ENCODE peak calls at places on chromosomes 13 and 19, in ten cellular contexts. Y, Z, B, P, I, A, N, F, W and X are unnamed samples.

GRCh38 chr13:104315606-104316005 is 1249.4 kb upstream of the SLC10A2 start:
- DNase-seq in Y (no peak), Z (no peak), B (no peak), P (peak), I (no peak), A (no peak), N (peak), F (no peak), W (no peak), X (no peak)

GRCh38 chr19:48671456-48671995 is 1.3 kb downstream of the NTN5 start:
- DNase-seq in Y (no peak), Z (no peak), B (no peak), P (no peak), I (no peak), A (no peak), N (no peak), F (no peak), W (no peak), X (no peak)

GRCh38 chr19:35509018-35509652 is 4.3 kb downstream of the DMKN start:
- DNase-seq in Y (peak), Z (no peak), B (peak), P (peak), I (no peak), A (peak), N (peak), F (peak), W (peak), X (no peak)

GRCh38 chr13:34762312-34762711 is 179.8 kb upstream of the NBEA start:
- DNase-seq in Y (no peak), Z (no peak), B (no peak), P (no peak), I (no peak), A (no peak), N (no peak), F (no peak), W (no peak), X (no peak)

GRCh38 chr19:7326105-7326877 is 22.4 kb upstream of the ARHGEF18 start:
- DNase-seq in Y (no peak), Z (no peak), B (peak), P (peak), I (no peak), A (peak), N (no peak), F (no peak), W (peak), X (no peak)

GRCh38 chr13:46575843-46576242 is 22.9 kb downstream of the LRCH1 start:
- DNase-seq in Y (no peak), Z (no peak), B (no peak), P (no peak), I (no peak), A (no peak), N (no peak), F (no peak), W (no peak), X (no peak)

GRCh38 chr13:21240586-21240985 is 64.1 kb downstream of the MRPL57 start:
- DNase-seq in Y (no peak), Z (no peak), B (no peak), P (peak), I (no peak), A (no peak), N (peak), F (no peak), W (no peak), X (peak)

GRCh38 chr19:42412661-42413076 is 14.5 kb downstream of the LIPE start:
- DNase-seq in Y (no peak), Z (no peak), B (no peak), P (no peak), I (no peak), A (no peak), N (no peak), F (no peak), W (no peak), X (no peak)

GRCh38 chr19:50314724-50315700 is 14.2 kb downstream of the KCNC3 start:
- DNase-seq in Y (no peak), Z (no peak), B (no peak), P (no peak), I (peak), A (no peak), N (no peak), F (no peak), W (no peak), X (no peak)

GRCh38 chr19:45130236-45130635 is 30.5 kb downstream of the NKPD1 start:
- DNase-seq in Y (no peak), Z (no peak), B (no peak), P (no peak), I (no peak), A (no peak), N (no peak), F (no peak), W (no peak), X (no peak)

GRCh38 chr13:90867336-90867683 is 480.2 kb upstream of the MIR17HG start:
- DNase-seq in Y (no peak), Z (peak), B (no peak), P (peak), I (no peak), A (peak), N (peak), F (peak), W (peak), X (peak)

GRCh38 chr13:42274386-42275097 is 2.6 kb downstream of the AKAP11 start:
- DNase-seq in Y (no peak), Z (no peak), B (no peak), P (no peak), I (no peak), A (no peak), N (no peak), F (no peak), W (no peak), X (no peak)

GRCh38 chr19:10086904-10087256 is 763 bp downstream of the SHFL start:
- DNase-seq in Y (peak), Z (no peak), B (peak), P (no peak), I (peak), A (no peak), N (no peak), F (no peak), W (no peak), X (no peak)

GRCh38 chr13:24661713-24662112 is 18.5 kb upstream of the ATP12A start:
- DNase-seq in Y (no peak), Z (no peak), B (no peak), P (no peak), I (no peak), A (no peak), N (no peak), F (no peak), W (no peak), X (no peak)

GRCh38 chr13:74158028-74158427 is 23.8 kb upstream of the KLF12 start:
- DNase-seq in Y (no peak), Z (no peak), B (no peak), P (no peak), I (peak), A (no peak), N (no peak), F (no peak), W (no peak), X (no peak)

GRCh38 chr19:38003427-38004099 is 96.6 kb downstream of the SIPA1L3 start:
- DNase-seq in Y (no peak), Z (peak), B (no peak), P (no peak), I (peak), A (peak), N (peak), F (no peak), W (peak), X (peak)

GRCh38 chr19:53772943-53773342 is 51.2 kb downstream of the NLRP12 start:
- DNase-seq in Y (no peak), Z (peak), B (peak), P (peak), I (no peak), A (peak), N (no peak), F (peak), W (peak), X (peak)

GRCh38 chr19:31269425-31270127 is 79.7 kb downstream of the TSHZ3 start:
- DNase-seq in Y (no peak), Z (no peak), B (no peak), P (no peak), I (peak), A (no peak), N (no peak), F (peak), W (no peak), X (no peak)

GRCh38 chr19:43619262-43620060 is at the start of gene ZNF428:
- DNase-seq in Y (peak), Z (peak), B (peak), P (peak), I (peak), A (peak), N (peak), F (peak), W (peak), X (peak)

GRCh38 chr13:31116224-31116623 is 45.5 kb downstream of the HSPH1 start:
- DNase-seq in Y (no peak), Z (no peak), B (no peak), P (no peak), I (no peak), A (no peak), N (no peak), F (no peak), W (no peak), X (no peak)

GRCh38 chr19:4354897-4355296 is 11.5 kb downstream of the MPND start:
- DNase-seq in Y (no peak), Z (no peak), B (no peak), P (no peak), I (no peak), A (no peak), N (no peak), F (no peak), W (no peak), X (no peak)

GRCh38 chr19:36141039-36141914 is 1.4 kb downstream of the CAPNS1 start:
- DNase-seq in Y (peak), Z (peak), B (peak), P (peak), I (peak), A (peak), N (no peak), F (peak), W (peak), X (peak)

GRCh38 chr19:4431808-4432674 is 25.6 kb downstream of the UBXN6 start:
- DNase-seq in Y (no peak), Z (no peak), B (no peak), P (no peak), I (no peak), A (no peak), N (no peak), F (no peak), W (no peak), X (no peak)